ENCODE peak calls at places on chromosomes 13 and 19, in seven cellular contexts. One of them, this sample, is unnamed.
A peak's percentile ranks its signal among the peaks of the same experiment; 100 is the strongest.

GRCh38 chr13:33252103-33252502 is 33.5 kb downstream of the STARD13 start:
- DNase-seq in CD4-positive, alpha-beta T cell: no peak
- DNase-seq in WTC11: no peak
- DNase-seq in psoas muscle: no peak
- DNase-seq in lower leg skin: no peak
- DNase-seq in heart right ventricle: peak; percentile 37
- DNase-seq in foreskin fibroblast: no peak
- DNase-seq in this sample: no peak

GRCh38 chr19:18021121-18021755 is 13.3 kb downstream of the ARRDC2 start:
- DNase-seq in CD4-positive, alpha-beta T cell: peak; percentile 70
- DNase-seq in WTC11: no peak
- DNase-seq in psoas muscle: peak; percentile 93
- DNase-seq in lower leg skin: peak; percentile 97
- DNase-seq in heart right ventricle: peak; percentile 90
- DNase-seq in foreskin fibroblast: peak; percentile 95
- DNase-seq in this sample: peak; percentile 84

GRCh38 chr19:9205506-9206113 is 13.8 kb downstream of the OR7D4 start:
- DNase-seq in CD4-positive, alpha-beta T cell: peak; percentile 40
- DNase-seq in WTC11: peak; percentile 79
- DNase-seq in psoas muscle: peak; percentile 61
- DNase-seq in lower leg skin: peak; percentile 91
- DNase-seq in heart right ventricle: peak; percentile 67
- DNase-seq in foreskin fibroblast: peak; percentile 73
- DNase-seq in this sample: peak; percentile 71

GRCh38 chr13:82751221-82751620 is 1131.1 kb downstream of the SLITRK1 start:
- DNase-seq in CD4-positive, alpha-beta T cell: no peak
- DNase-seq in WTC11: no peak
- DNase-seq in psoas muscle: no peak
- DNase-seq in lower leg skin: no peak
- DNase-seq in heart right ventricle: no peak
- DNase-seq in foreskin fibroblast: no peak
- DNase-seq in this sample: peak; percentile 48

GRCh38 chr19:19319725-19320361 is 466 bp downstream of the SUGP1 start:
- DNase-seq in CD4-positive, alpha-beta T cell: no peak
- DNase-seq in WTC11: no peak
- DNase-seq in psoas muscle: no peak
- DNase-seq in lower leg skin: no peak
- DNase-seq in heart right ventricle: no peak
- DNase-seq in foreskin fibroblast: no peak
- DNase-seq in this sample: no peak

GRCh38 chr19:47075179-47075811 is 26.9 kb upstream of the TMEM160 start:
- DNase-seq in CD4-positive, alpha-beta T cell: no peak
- DNase-seq in WTC11: no peak
- DNase-seq in psoas muscle: no peak
- DNase-seq in lower leg skin: no peak
- DNase-seq in heart right ventricle: no peak
- DNase-seq in foreskin fibroblast: peak; percentile 33
- DNase-seq in this sample: no peak

GRCh38 chr13:21009036-21009435 is 52.4 kb downstream of the LATS2 start:
- DNase-seq in CD4-positive, alpha-beta T cell: no peak
- DNase-seq in WTC11: no peak
- DNase-seq in psoas muscle: no peak
- DNase-seq in lower leg skin: peak; percentile 34
- DNase-seq in heart right ventricle: no peak
- DNase-seq in foreskin fibroblast: no peak
- DNase-seq in this sample: no peak

GRCh38 chr19:57903298-57904174 is 12.9 kb downstream of the ZNF417 start:
- DNase-seq in CD4-positive, alpha-beta T cell: no peak
- DNase-seq in WTC11: no peak
- DNase-seq in psoas muscle: no peak
- DNase-seq in lower leg skin: peak; percentile 9
- DNase-seq in heart right ventricle: no peak
- DNase-seq in foreskin fibroblast: peak; percentile 67
- DNase-seq in this sample: peak; percentile 59

GRCh38 chr13:64540468-64540867 is 2689.7 kb downstream of the PCDH9 start:
- DNase-seq in CD4-positive, alpha-beta T cell: no peak
- DNase-seq in WTC11: no peak
- DNase-seq in psoas muscle: no peak
- DNase-seq in lower leg skin: no peak
- DNase-seq in heart right ventricle: no peak
- DNase-seq in foreskin fibroblast: peak; percentile 29
- DNase-seq in this sample: peak; percentile 17

GRCh38 chr13:102983496-102983895 is 82.7 kb downstream of the SLC10A2 start:
- DNase-seq in CD4-positive, alpha-beta T cell: no peak
- DNase-seq in WTC11: no peak
- DNase-seq in psoas muscle: no peak
- DNase-seq in lower leg skin: no peak
- DNase-seq in heart right ventricle: no peak
- DNase-seq in foreskin fibroblast: peak; percentile 90
- DNase-seq in this sample: no peak

GRCh38 chr19:45380107-45380506 is 9.7 kb upstream of the ERCC2 start:
- DNase-seq in CD4-positive, alpha-beta T cell: no peak
- DNase-seq in WTC11: no peak
- DNase-seq in psoas muscle: no peak
- DNase-seq in lower leg skin: no peak
- DNase-seq in heart right ventricle: no peak
- DNase-seq in foreskin fibroblast: no peak
- DNase-seq in this sample: no peak

GRCh38 chr13:99956473-99957349 is 14.9 kb downstream of the ZIC5 start:
- DNase-seq in CD4-positive, alpha-beta T cell: no peak
- DNase-seq in WTC11: peak; percentile 39
- DNase-seq in psoas muscle: peak; percentile 19
- DNase-seq in lower leg skin: no peak
- DNase-seq in heart right ventricle: no peak
- DNase-seq in foreskin fibroblast: peak; percentile 24
- DNase-seq in this sample: no peak

GRCh38 chr13:28071424-28071823 is 29.0 kb downstream of the FLT3 start:
- DNase-seq in CD4-positive, alpha-beta T cell: no peak
- DNase-seq in WTC11: no peak
- DNase-seq in psoas muscle: no peak
- DNase-seq in lower leg skin: no peak
- DNase-seq in heart right ventricle: no peak
- DNase-seq in foreskin fibroblast: no peak
- DNase-seq in this sample: no peak

GRCh38 chr19:28715157-28715556 is 497.8 kb downstream of the UQCRFS1 start:
- DNase-seq in CD4-positive, alpha-beta T cell: no peak
- DNase-seq in WTC11: no peak
- DNase-seq in psoas muscle: no peak
- DNase-seq in lower leg skin: no peak
- DNase-seq in heart right ventricle: no peak
- DNase-seq in foreskin fibroblast: no peak
- DNase-seq in this sample: no peak

GRCh38 chr13:40024578-40024952 is 369.1 kb downstream of the COG6 start:
- DNase-seq in CD4-positive, alpha-beta T cell: no peak
- DNase-seq in WTC11: no peak
- DNase-seq in psoas muscle: no peak
- DNase-seq in lower leg skin: no peak
- DNase-seq in heart right ventricle: no peak
- DNase-seq in foreskin fibroblast: no peak
- DNase-seq in this sample: no peak

GRCh38 chr13:32737111-32737571 is 150.9 kb downstream of the PDS5B start:
- DNase-seq in CD4-positive, alpha-beta T cell: no peak
- DNase-seq in WTC11: no peak
- DNase-seq in psoas muscle: no peak
- DNase-seq in lower leg skin: no peak
- DNase-seq in heart right ventricle: no peak
- DNase-seq in foreskin fibroblast: no peak
- DNase-seq in this sample: peak; percentile 61

GRCh38 chr19:13035820-13036365 is 40.6 kb downstream of the NFIX start:
- DNase-seq in CD4-positive, alpha-beta T cell: no peak
- DNase-seq in WTC11: no peak
- DNase-seq in psoas muscle: no peak
- DNase-seq in lower leg skin: no peak
- DNase-seq in heart right ventricle: no peak
- DNase-seq in foreskin fibroblast: no peak
- DNase-seq in this sample: no peak

GRCh38 chr19:13034636-13035035 is 39.4 kb downstream of the NFIX start:
- DNase-seq in CD4-positive, alpha-beta T cell: no peak
- DNase-seq in WTC11: no peak
- DNase-seq in psoas muscle: no peak
- DNase-seq in lower leg skin: no peak
- DNase-seq in heart right ventricle: no peak
- DNase-seq in foreskin fibroblast: no peak
- DNase-seq in this sample: peak; percentile 39

GRCh38 chr19:13037161-13037560 is 41.9 kb downstream of the NFIX start:
- DNase-seq in CD4-positive, alpha-beta T cell: no peak
- DNase-seq in WTC11: no peak
- DNase-seq in psoas muscle: peak; percentile 41
- DNase-seq in lower leg skin: no peak
- DNase-seq in heart right ventricle: no peak
- DNase-seq in foreskin fibroblast: peak; percentile 86
- DNase-seq in this sample: peak; percentile 85

GRCh38 chr19:13037718-13038117 is 42.4 kb downstream of the NFIX start:
- DNase-seq in CD4-positive, alpha-beta T cell: no peak
- DNase-seq in WTC11: no peak
- DNase-seq in psoas muscle: no peak
- DNase-seq in lower leg skin: no peak
- DNase-seq in heart right ventricle: no peak
- DNase-seq in foreskin fibroblast: no peak
- DNase-seq in this sample: no peak

GRCh38 chr19:13036366-13036976 is 41.2 kb downstream of the NFIX start:
- DNase-seq in CD4-positive, alpha-beta T cell: no peak
- DNase-seq in WTC11: no peak
- DNase-seq in psoas muscle: peak; percentile 69
- DNase-seq in lower leg skin: no peak
- DNase-seq in heart right ventricle: no peak
- DNase-seq in foreskin fibroblast: peak; percentile 63
- DNase-seq in this sample: peak; percentile 89
- TF ChIP-seq CTCF in CD4-positive, alpha-beta T cell: no peak
- TF ChIP-seq CTCF in WTC11: no peak
- TF ChIP-seq CTCF in psoas muscle: peak; percentile 39
- TF ChIP-seq CTCF in lower leg skin: no peak
- TF ChIP-seq CTCF in heart right ventricle: no peak
- TF ChIP-seq CTCF in foreskin fibroblast: no peak
- TF ChIP-seq CTCF in this sample: peak; percentile 20

DNA sequence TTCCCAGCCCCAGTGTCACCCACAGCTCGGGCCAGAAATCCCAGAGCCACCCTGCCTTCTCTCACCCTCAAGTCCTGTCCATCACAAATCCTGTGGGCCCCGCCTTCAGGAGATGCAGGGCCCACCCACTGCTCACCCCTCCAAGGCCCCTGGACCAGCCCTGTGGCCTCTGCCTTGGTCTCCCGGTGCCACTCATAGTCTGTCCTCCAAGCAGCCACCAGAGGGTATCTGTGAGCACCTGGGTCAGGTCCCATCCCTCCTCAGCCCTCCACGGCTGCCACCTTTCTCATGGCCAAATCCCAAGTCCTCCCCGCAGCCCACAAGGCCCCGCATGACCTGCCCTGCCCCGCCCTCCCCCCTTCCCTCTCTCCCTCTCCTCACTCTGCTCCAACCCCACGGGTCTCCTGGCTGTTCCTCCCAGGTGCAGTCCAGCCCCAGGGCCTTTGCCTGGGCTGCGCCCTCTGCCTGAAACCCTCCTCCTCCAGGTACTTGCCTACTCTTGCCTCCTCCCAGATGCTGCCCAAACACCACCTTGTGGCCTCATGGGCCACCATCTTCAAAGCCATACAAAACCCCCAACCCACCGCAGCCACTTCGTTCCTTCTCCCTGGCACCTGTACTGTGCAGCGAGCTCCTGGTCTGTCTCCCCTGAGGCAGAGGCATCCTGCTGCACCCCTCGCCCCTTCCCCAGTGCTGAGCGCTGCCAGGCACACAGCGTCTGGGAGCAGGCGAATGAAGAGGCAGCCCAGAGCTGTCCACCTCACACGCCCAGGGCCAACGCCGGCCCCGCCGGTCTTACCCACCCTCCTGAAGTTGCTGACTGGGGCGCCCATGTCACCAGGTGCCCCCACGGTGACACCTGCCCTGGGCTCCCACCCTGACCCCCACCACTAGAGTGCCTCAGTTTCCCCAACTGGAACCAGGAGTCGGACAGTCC is 13.2 kb upstream of the UQCR11 start:
- DNase-seq in CD4-positive, alpha-beta T cell: no peak
- DNase-seq in WTC11: peak; percentile 72
- DNase-seq in psoas muscle: no peak
- DNase-seq in lower leg skin: no peak
- DNase-seq in heart right ventricle: no peak
- DNase-seq in foreskin fibroblast: peak; percentile 52
- DNase-seq in this sample: peak; percentile 16
- TF ChIP-seq CTCF in CD4-positive, alpha-beta T cell: no peak
- TF ChIP-seq CTCF in WTC11: peak; percentile 27
- TF ChIP-seq CTCF in psoas muscle: peak; percentile 44
- TF ChIP-seq CTCF in lower leg skin: no peak
- TF ChIP-seq CTCF in heart right ventricle: peak; percentile 28
- TF ChIP-seq CTCF in foreskin fibroblast: peak; percentile 25
- TF ChIP-seq CTCF in this sample: peak; percentile 27

GRCh38 chr19:49929611-49930482 is 543 bp upstream of the NUP62 start:
- DNase-seq in CD4-positive, alpha-beta T cell: peak; percentile 97
- DNase-seq in WTC11: peak; percentile 97
- DNase-seq in psoas muscle: peak; percentile 92
- DNase-seq in lower leg skin: peak; percentile 97
- DNase-seq in heart right ventricle: peak; percentile 90
- DNase-seq in foreskin fibroblast: peak; percentile 97
- DNase-seq in this sample: peak; percentile 98
- TF ChIP-seq CTCF in CD4-positive, alpha-beta T cell: no peak
- TF ChIP-seq CTCF in WTC11: no peak
- TF ChIP-seq CTCF in psoas muscle: no peak
- TF ChIP-seq CTCF in lower leg skin: no peak
- TF ChIP-seq CTCF in heart right ventricle: no peak
- TF ChIP-seq CTCF in foreskin fibroblast: no peak
- TF ChIP-seq CTCF in this sample: peak; percentile 21

GRCh38 chr13:30256713-30257432 is 50.5 kb downstream of the KATNAL1 start:
- DNase-seq in CD4-positive, alpha-beta T cell: no peak
- DNase-seq in WTC11: no peak
- DNase-seq in psoas muscle: no peak
- DNase-seq in lower leg skin: no peak
- DNase-seq in heart right ventricle: no peak
- DNase-seq in foreskin fibroblast: peak; percentile 23
- DNase-seq in this sample: peak; percentile 46
- TF ChIP-seq CTCF in CD4-positive, alpha-beta T cell: no peak
- TF ChIP-seq CTCF in WTC11: no peak
- TF ChIP-seq CTCF in psoas muscle: no peak
- TF ChIP-seq CTCF in lower leg skin: no peak
- TF ChIP-seq CTCF in heart right ventricle: no peak
- TF ChIP-seq CTCF in foreskin fibroblast: peak; percentile 9
- TF ChIP-seq CTCF in this sample: peak; percentile 17

GRCh38 chr19:7679017-7679720 is 1.5 kb upstream of the TRAPPC5 start:
- DNase-seq in CD4-positive, alpha-beta T cell: peak; percentile 80
- DNase-seq in WTC11: no peak
- DNase-seq in psoas muscle: no peak
- DNase-seq in lower leg skin: no peak
- DNase-seq in heart right ventricle: no peak
- DNase-seq in foreskin fibroblast: no peak
- DNase-seq in this sample: no peak
- TF ChIP-seq CTCF in CD4-positive, alpha-beta T cell: peak; percentile 67
- TF ChIP-seq CTCF in WTC11: no peak
- TF ChIP-seq CTCF in psoas muscle: no peak
- TF ChIP-seq CTCF in lower leg skin: no peak
- TF ChIP-seq CTCF in heart right ventricle: no peak
- TF ChIP-seq CTCF in foreskin fibroblast: no peak
- TF ChIP-seq CTCF in this sample: no peak

GRCh38 chr13:62387642-62388041 is 972.0 kb upstream of the PCDH20 start:
- DNase-seq in CD4-positive, alpha-beta T cell: no peak
- DNase-seq in WTC11: no peak
- DNase-seq in psoas muscle: no peak
- DNase-seq in lower leg skin: no peak
- DNase-seq in heart right ventricle: no peak
- DNase-seq in foreskin fibroblast: peak; percentile 2
- DNase-seq in this sample: no peak
- TF ChIP-seq CTCF in CD4-positive, alpha-beta T cell: no peak
- TF ChIP-seq CTCF in WTC11: no peak
- TF ChIP-seq CTCF in psoas muscle: no peak
- TF ChIP-seq CTCF in lower leg skin: no peak
- TF ChIP-seq CTCF in heart right ventricle: no peak
- TF ChIP-seq CTCF in foreskin fibroblast: no peak
- TF ChIP-seq CTCF in this sample: no peak

This sample was measured in fibroblast of the aortic adventitia.